ENCODE peak calls at places on chromosomes 2 and 18, in ten cellular contexts. O, I, A, G, R, V, S, D, J and P are unnamed samples.
A peak's percentile ranks its signal among the peaks of the same experiment; 100 is the strongest.

GRCh38 chr2:69997296-69998184 is 36.1 kb upstream of the ASPRV1 start:
- DNase-seq in I (peak; percentile 53), D (peak; percentile 82), R (no peak), G (peak; percentile 39), S (no peak), O (peak; percentile 26), J (no peak), A (peak; percentile 70), V (peak; percentile 31), P (no peak)

GRCh38 chr2:172095146-172095904 is 7.4 kb downstream of the DLX2 start:
- DNase-seq in G (peak; percentile 83), J (peak; percentile 72), R (no peak), O (peak; percentile 65), V (peak; percentile 64), S (peak; percentile 77), I (peak; percentile 86), D (peak; percentile 92), A (peak; percentile 95), P (peak; percentile 71)

GRCh38 chr2:159084395-159085370 is 116.2 kb downstream of the TANC1 start:
- DNase-seq in J (no peak), V (no peak), O (no peak), G (no peak), A (no peak), D (no peak), I (no peak), S (no peak), R (no peak), P (no peak)

GRCh38 chr2:30761226-30761625 is 46.0 kb downstream of the CAPN13 start:
- DNase-seq in S (no peak), V (no peak), A (no peak), D (peak; percentile 63), I (no peak), R (no peak), J (no peak), G (no peak), O (no peak), P (no peak)

GRCh38 chr18:10745232-10745631 is 219.4 kb downstream of the NAPG start:
- DNase-seq in D (no peak), A (no peak), S (no peak), V (no peak), J (no peak), O (no peak), G (no peak), I (no peak), R (no peak), P (no peak)

GRCh38 chr2:174086708-174087107 is 121.5 kb upstream of the SP3 start:
- DNase-seq in D (no peak), S (no peak), G (no peak), J (no peak), I (no peak), A (no peak), R (no peak), V (no peak), O (no peak), P (no peak)

GRCh38 chr2:164714471-164714870 is 93.2 kb upstream of the GRB14 start:
- DNase-seq in I (no peak), S (no peak), J (no peak), D (no peak), G (no peak), R (no peak), V (no peak), O (no peak), A (no peak), P (no peak)

GRCh38 chr2:168835961-168836360 is 33.5 kb downstream of the NOSTRIN start:
- DNase-seq in G (no peak), S (no peak), D (no peak), I (no peak), J (no peak), A (no peak), O (no peak), V (no peak), R (no peak), P (no peak)

GRCh38 chr2:240564191-240564570 is 4.0 kb downstream of the DUSP28 start:
- DNase-seq in J (no peak), V (no peak), S (peak; percentile 32), I (peak; percentile 14), G (no peak), O (no peak), R (no peak), D (no peak), A (no peak), P (no peak)

GRCh38 chr18:63090334-63090733 is 229.2 kb downstream of the BCL2 start:
- DNase-seq in D (no peak), V (no peak), I (no peak), J (no peak), A (no peak), R (no peak), S (peak; percentile 88), O (no peak), G (no peak), P (no peak)

GRCh38 chr2:232170391-232170790 is 208.2 kb upstream of the ALPP start:
- DNase-seq in S (no peak), G (no peak), O (no peak), I (no peak), R (no peak), D (no peak), J (no peak), A (no peak), V (no peak), P (no peak)

GRCh38 chr2:43233218-43234212 is 7.1 kb upstream of the ZFP36L2 start:
- DNase-seq in I (no peak), J (no peak), D (no peak), A (no peak), G (no peak), O (no peak), R (no peak), S (no peak), V (no peak), P (no peak)

GRCh38 chr2:151771599-151772358 is 37.5 kb upstream of the NEB start:
- DNase-seq in O (no peak), G (peak; percentile 31), I (no peak), S (peak; percentile 73), R (no peak), A (peak; percentile 34), V (peak; percentile 20), J (peak; percentile 83), D (no peak), P (no peak)

GRCh38 chr2:105092797-105093196 is 54.9 kb downstream of the MRPS9 start:
- DNase-seq in J (no peak), V (no peak), R (no peak), S (no peak), D (no peak), I (no peak), A (no peak), G (no peak), O (no peak), P (no peak)

GRCh38 chr2:206584323-206585116 is 57.8 kb upstream of the FAM237A start:
- DNase-seq in O (no peak), D (no peak), J (no peak), R (no peak), A (no peak), V (no peak), S (no peak), I (no peak), G (no peak), P (no peak)

GRCh38 chr2:120231974-120232635 is 8.9 kb upstream of the TMEM185B start:
- DNase-seq in O (no peak), G (peak; percentile 59), V (peak; percentile 68), J (peak; percentile 83), I (peak; percentile 8), A (no peak), D (peak; percentile 82), R (no peak), S (peak; percentile 64), P (peak; percentile 77)

GRCh38 chr2:23220687-23221086 is 164.3 kb upstream of the KLHL29 start:
- DNase-seq in V (no peak), I (no peak), D (no peak), S (no peak), O (no peak), R (no peak), J (no peak), A (no peak), G (no peak), P (no peak)

GRCh38 chr18:7614030-7614429 is 46.9 kb downstream of the PTPRM start:
- DNase-seq in I (no peak), D (no peak), J (no peak), R (no peak), V (no peak), A (no peak), S (no peak), G (no peak), O (no peak), P (no peak)

GRCh38 chr2:197079832-197080555 is 153.5 kb upstream of the PGAP1 start:
- DNase-seq in I (no peak), V (no peak), R (no peak), S (no peak), J (no peak), G (no peak), D (no peak), A (peak; percentile 35), O (no peak), P (no peak)

GRCh38 chr2:177284531-177284930 is 20.0 kb upstream of the NFE2L2 start:
- DNase-seq in A (no peak), V (no peak), I (no peak), R (no peak), G (no peak), S (no peak), O (no peak), D (no peak), J (no peak), P (no peak)

GRCh38 chr18:67386028-67386427 is 130.5 kb downstream of the DSEL start:
- DNase-seq in A (peak; percentile 64), J (no peak), D (no peak), R (no peak), S (no peak), I (no peak), G (peak; percentile 29), V (no peak), O (no peak), P (no peak)

GRCh38 chr18:57296336-57296735 is 56.0 kb upstream of the ST8SIA3 start:
- DNase-seq in S (no peak), G (no peak), A (no peak), O (no peak), V (no peak), D (no peak), J (no peak), I (no peak), R (no peak), P (no peak)

GRCh38 chr2:37301408-37301807 is 23.2 kb downstream of the PRKD3 start:
- DNase-seq in J (no peak), S (no peak), D (no peak), I (no peak), G (no peak), V (no peak), R (no peak), A (peak; percentile 28), O (no peak), P (no peak)

GRCh38 chr18:28637897-28638296 is 461.0 kb upstream of the CDH2 start:
- DNase-seq in D (no peak), O (no peak), A (no peak), I (no peak), R (no peak), J (no peak), V (no peak), G (no peak), S (no peak), P (no peak)

GRCh38 chr2:154836622-154837021 is 138.1 kb downstream of the KCNJ3 start:
- DNase-seq in O (no peak), J (no peak), A (no peak), S (no peak), R (no peak), D (no peak), I (no peak), G (no peak), V (no peak), P (no peak)

GRCh38 chr2:88125344-88125923 is 2.4 kb downstream of the FABP1 start:
- DNase-seq in R (no peak), A (no peak), D (no peak), G (no peak), J (no peak), V (no peak), S (no peak), O (no peak), I (no peak), P (no peak)

GRCh38 chr2:2649109-2650072 is 318.3 kb upstream of the MYT1L start:
- DNase-seq in V (no peak), R (no peak), A (no peak), I (no peak), S (peak; percentile 41), G (no peak), J (no peak), O (no peak), D (peak; percentile 70), P (no peak)

GRCh38 chr2:174072069-174072468 is 106.9 kb upstream of the SP3 start:
- DNase-seq in D (no peak), I (no peak), O (no peak), R (no peak), J (no peak), G (no peak), S (no peak), A (no peak), V (no peak), P (no peak)